ENCODE peak calls at places on chromosomes 12 and 14, in six cellular contexts. One of them, this sample, is unnamed.

GRCh38 chr14:96065661-96066459 is 26.7 kb downstream of the C14orf132 start:
- DNase-seq in H7: peak; percentile 60
- DNase-seq in AML-193: no peak
- DNase-seq in Caco-2: no peak
- DNase-seq in HCEC 1CT: no peak
- DNase-seq in naive thymus-derived CD8-positive, alpha-beta T cell: no peak
- DNase-seq in this sample: no peak

GRCh38 chr12:105455250-105455649 is 124.8 kb downstream of the C12orf75 start:
- DNase-seq in AML-193: no peak
- DNase-seq in HCEC 1CT: no peak
- DNase-seq in naive thymus-derived CD8-positive, alpha-beta T cell: no peak
- DNase-seq in Caco-2: no peak
- DNase-seq in H7: no peak
- DNase-seq in this sample: no peak

GRCh38 chr12:74066476-74066875 is 471.2 kb upstream of the ATXN7L3B start:
- DNase-seq in AML-193: no peak
- DNase-seq in naive thymus-derived CD8-positive, alpha-beta T cell: no peak
- DNase-seq in Caco-2: no peak
- DNase-seq in HCEC 1CT: no peak
- DNase-seq in H7: no peak
- DNase-seq in this sample: no peak

GRCh38 chr12:120012067-120012621 is 23.1 kb downstream of the BICDL1 start:
- DNase-seq in AML-193: no peak
- DNase-seq in HCEC 1CT: no peak
- DNase-seq in Caco-2: peak; percentile 21
- DNase-seq in H7: peak; percentile 45
- DNase-seq in naive thymus-derived CD8-positive, alpha-beta T cell: peak; percentile 89
- DNase-seq in this sample: no peak

GRCh38 chr14:104856869-104857860 is 7.9 kb upstream of the CEP170B start:
- DNase-seq in naive thymus-derived CD8-positive, alpha-beta T cell: peak; percentile 8
- DNase-seq in H7: peak; percentile 75
- DNase-seq in Caco-2: no peak
- DNase-seq in HCEC 1CT: no peak
- DNase-seq in AML-193: no peak
- DNase-seq in this sample: no peak

GRCh38 chr14:68956728-68957127 is 22.4 kb downstream of the ACTN1 start:
- DNase-seq in naive thymus-derived CD8-positive, alpha-beta T cell: no peak
- DNase-seq in HCEC 1CT: no peak
- DNase-seq in H7: no peak
- DNase-seq in Caco-2: no peak
- DNase-seq in AML-193: no peak
- DNase-seq in this sample: no peak

GRCh38 chr12:93954160-93955112 is 193.9 kb upstream of the PLXNC1 start:
- DNase-seq in HCEC 1CT: peak; percentile 30
- DNase-seq in Caco-2: no peak
- DNase-seq in H7: no peak
- DNase-seq in AML-193: no peak
- DNase-seq in naive thymus-derived CD8-positive, alpha-beta T cell: no peak
- DNase-seq in this sample: no peak

GRCh38 chr12:85920324-85920947 is 46.3 kb downstream of the NTS start:
- DNase-seq in Caco-2: no peak
- DNase-seq in H7: peak; percentile 18
- DNase-seq in naive thymus-derived CD8-positive, alpha-beta T cell: no peak
- DNase-seq in HCEC 1CT: peak; percentile 32
- DNase-seq in AML-193: peak; percentile 48
- DNase-seq in this sample: peak; percentile 7

GRCh38 chr14:52338282-52338681 is 24.2 kb downstream of the PTGER2 start:
- DNase-seq in Caco-2: no peak
- DNase-seq in AML-193: no peak
- DNase-seq in naive thymus-derived CD8-positive, alpha-beta T cell: no peak
- DNase-seq in H7: no peak
- DNase-seq in HCEC 1CT: peak; percentile 83
- DNase-seq in this sample: no peak

GRCh38 chr12:25433581-25434325 is 119.3 kb downstream of the LMNTD1 start:
- DNase-seq in HCEC 1CT: peak; percentile 50
- DNase-seq in AML-193: no peak
- DNase-seq in H7: no peak
- DNase-seq in Caco-2: no peak
- DNase-seq in naive thymus-derived CD8-positive, alpha-beta T cell: no peak
- DNase-seq in this sample: no peak

GRCh38 chr14:28746247-28746646 is 20.3 kb upstream of the FOXG1 start:
- DNase-seq in Caco-2: no peak
- DNase-seq in H7: no peak
- DNase-seq in naive thymus-derived CD8-positive, alpha-beta T cell: no peak
- DNase-seq in HCEC 1CT: no peak
- DNase-seq in AML-193: no peak
- DNase-seq in this sample: no peak

GRCh38 chr14:80621701-80622100 is 319.8 kb downstream of the CEP128 start:
- DNase-seq in Caco-2: no peak
- DNase-seq in naive thymus-derived CD8-positive, alpha-beta T cell: no peak
- DNase-seq in H7: no peak
- DNase-seq in AML-193: no peak
- DNase-seq in HCEC 1CT: peak; percentile 88
- DNase-seq in this sample: no peak

GRCh38 chr14:63857467-63858030 is 4.7 kb downstream of the SYNE2 start:
- DNase-seq in naive thymus-derived CD8-positive, alpha-beta T cell: no peak
- DNase-seq in AML-193: no peak
- DNase-seq in H7: no peak
- DNase-seq in Caco-2: no peak
- DNase-seq in HCEC 1CT: peak; percentile 36
- DNase-seq in this sample: no peak

GRCh38 chr14:68788275-68789001 is 4.4 kb downstream of the ZFP36L1 start:
- DNase-seq in HCEC 1CT: no peak
- DNase-seq in AML-193: no peak
- DNase-seq in naive thymus-derived CD8-positive, alpha-beta T cell: no peak
- DNase-seq in H7: no peak
- DNase-seq in Caco-2: no peak
- DNase-seq in this sample: no peak

GRCh38 chr12:82461851-82462250 is 103.5 kb downstream of the METTL25 start:
- DNase-seq in Caco-2: no peak
- DNase-seq in AML-193: peak; percentile 4
- DNase-seq in HCEC 1CT: no peak
- DNase-seq in naive thymus-derived CD8-positive, alpha-beta T cell: no peak
- DNase-seq in H7: no peak
- DNase-seq in this sample: no peak

GRCh38 chr14:33578461-33579216 is 372.2 kb downstream of the EGLN3 start:
- DNase-seq in HCEC 1CT: no peak
- DNase-seq in H7: no peak
- DNase-seq in AML-193: no peak
- DNase-seq in Caco-2: peak; percentile 12
- DNase-seq in naive thymus-derived CD8-positive, alpha-beta T cell: no peak
- DNase-seq in this sample: no peak

GRCh38 chr12:2125651-2126050 is 72.9 kb downstream of the CACNA1C start:
- DNase-seq in AML-193: no peak
- DNase-seq in H7: no peak
- DNase-seq in naive thymus-derived CD8-positive, alpha-beta T cell: no peak
- DNase-seq in Caco-2: no peak
- DNase-seq in HCEC 1CT: no peak
- DNase-seq in this sample: no peak

GRCh38 chr12:46160981-46161690 is 107.7 kb downstream of the SLC38A1 start:
- DNase-seq in Caco-2: no peak
- DNase-seq in naive thymus-derived CD8-positive, alpha-beta T cell: no peak
- DNase-seq in HCEC 1CT: no peak
- DNase-seq in H7: no peak
- DNase-seq in AML-193: no peak
- DNase-seq in this sample: no peak

GRCh38 chr12:32309811-32310755 is 89.3 kb upstream of the FGD4 start:
- DNase-seq in HCEC 1CT: no peak
- DNase-seq in Caco-2: no peak
- DNase-seq in AML-193: no peak
- DNase-seq in naive thymus-derived CD8-positive, alpha-beta T cell: no peak
- DNase-seq in H7: no peak
- DNase-seq in this sample: no peak

GRCh38 chr12:55671746-55672145 is 35.1 kb downstream of the OR10P1 start:
- DNase-seq in Caco-2: no peak
- DNase-seq in HCEC 1CT: no peak
- DNase-seq in naive thymus-derived CD8-positive, alpha-beta T cell: no peak
- DNase-seq in AML-193: no peak
- DNase-seq in H7: no peak
- DNase-seq in this sample: no peak

GRCh38 chr14:85479306-85479705 is 50.6 kb upstream of the FLRT2 start:
- DNase-seq in H7: no peak
- DNase-seq in Caco-2: no peak
- DNase-seq in AML-193: no peak
- DNase-seq in HCEC 1CT: no peak
- DNase-seq in naive thymus-derived CD8-positive, alpha-beta T cell: no peak
- DNase-seq in this sample: no peak

GRCh38 chr14:92792885-92793284 is 1.2 kb upstream of the GOLGA5 start:
- DNase-seq in H7: peak; percentile 16
- DNase-seq in AML-193: no peak
- DNase-seq in Caco-2: no peak
- DNase-seq in naive thymus-derived CD8-positive, alpha-beta T cell: no peak
- DNase-seq in HCEC 1CT: peak; percentile 15
- DNase-seq in this sample: no peak

GRCh38 chr12:129717438-129717837 is 186.4 kb downstream of the TMEM132D start:
- DNase-seq in AML-193: no peak
- DNase-seq in HCEC 1CT: no peak
- DNase-seq in naive thymus-derived CD8-positive, alpha-beta T cell: no peak
- DNase-seq in H7: no peak
- DNase-seq in Caco-2: no peak
- DNase-seq in this sample: no peak

GRCh38 chr12:74816398-74817175 is 279.0 kb downstream of the ATXN7L3B start:
- DNase-seq in naive thymus-derived CD8-positive, alpha-beta T cell: no peak
- DNase-seq in Caco-2: no peak
- DNase-seq in AML-193: no peak
- DNase-seq in H7: no peak
- DNase-seq in HCEC 1CT: no peak
- DNase-seq in this sample: no peak

GRCh38 chr12:80590085-80590484 is 117.3 kb upstream of the MYF6 start:
- DNase-seq in H7: no peak
- DNase-seq in Caco-2: no peak
- DNase-seq in HCEC 1CT: peak; percentile 60
- DNase-seq in AML-193: no peak
- DNase-seq in naive thymus-derived CD8-positive, alpha-beta T cell: no peak
- DNase-seq in this sample: no peak

GRCh38 chr12:113322353-113322752 is 12.6 kb downstream of the SLC8B1 start:
- DNase-seq in AML-193: no peak
- DNase-seq in H7: no peak
- DNase-seq in naive thymus-derived CD8-positive, alpha-beta T cell: no peak
- DNase-seq in Caco-2: no peak
- DNase-seq in HCEC 1CT: peak; percentile 96
- DNase-seq in this sample: no peak

GRCh38 chr12:63151061-63151897 is at the start of gene AVPR1A:
- DNase-seq in Caco-2: no peak
- DNase-seq in H7: peak; percentile 22
- DNase-seq in HCEC 1CT: no peak
- DNase-seq in AML-193: no peak
- DNase-seq in naive thymus-derived CD8-positive, alpha-beta T cell: no peak
- DNase-seq in this sample: peak; percentile 32

GRCh38 chr14:51302319-51303030 is 62.4 kb downstream of the TMX1 start:
- DNase-seq in H7: no peak
- DNase-seq in AML-193: no peak
- DNase-seq in naive thymus-derived CD8-positive, alpha-beta T cell: no peak
- DNase-seq in Caco-2: no peak
- DNase-seq in HCEC 1CT: no peak
- DNase-seq in this sample: no peak

GRCh38 chr12:107318804-107319535 is 225.6 kb upstream of the CRY1 start:
- DNase-seq in H7: peak; percentile 71
- DNase-seq in Caco-2: peak; percentile 26
- DNase-seq in HCEC 1CT: no peak
- DNase-seq in AML-193: no peak
- DNase-seq in naive thymus-derived CD8-positive, alpha-beta T cell: no peak
- DNase-seq in this sample: peak; percentile 50

GRCh38 chr14:104595116-104595675 is 9.4 kb downstream of the TMEM179 start:
- DNase-seq in H7: peak; percentile 49
- DNase-seq in HCEC 1CT: no peak
- DNase-seq in AML-193: no peak
- DNase-seq in naive thymus-derived CD8-positive, alpha-beta T cell: no peak
- DNase-seq in Caco-2: no peak
- DNase-seq in this sample: no peak

GRCh38 chr14:65594153-65594881 is 181.8 kb downstream of the FUT8 start:
- DNase-seq in naive thymus-derived CD8-positive, alpha-beta T cell: no peak
- DNase-seq in AML-193: no peak
- DNase-seq in H7: peak; percentile 32
- DNase-seq in Caco-2: peak; percentile 45
- DNase-seq in HCEC 1CT: no peak
- DNase-seq in this sample: peak; percentile 15

This sample was measured in HuH-7.5.